ENCODE peak calls at places on chromosomes 2 and 18, in eight cellular contexts. One of them, this sample, is unnamed.
A peak's percentile ranks its signal among the peaks of the same experiment; 100 is the strongest.

GRCh38 chr2:171522804-171523338 is 597 bp downstream of the CYBRD1 start:
- DNase-seq in caudate nucleus: peak; percentile 65
- DNase-seq in endothelial cell of umbilical vein: no peak
- DNase-seq in HTR-8/SVneo: no peak
- DNase-seq in ELR: peak; percentile 52
- DNase-seq in GM19239: peak; percentile 24
- DNase-seq in left colon: peak; percentile 30
- DNase-seq in psoas muscle: peak; percentile 63
- DNase-seq in this sample: peak; percentile 32

GRCh38 chr2:12930382-12930781 is 213.6 kb downstream of the TRIB2 start:
- DNase-seq in caudate nucleus: no peak
- DNase-seq in endothelial cell of umbilical vein: no peak
- DNase-seq in HTR-8/SVneo: no peak
- DNase-seq in ELR: no peak
- DNase-seq in GM19239: no peak
- DNase-seq in left colon: no peak
- DNase-seq in psoas muscle: no peak
- DNase-seq in this sample: no peak

GRCh38 chr2:168328421-168328820 is 81.0 kb upstream of the STK39 start:
- DNase-seq in caudate nucleus: no peak
- DNase-seq in endothelial cell of umbilical vein: no peak
- DNase-seq in HTR-8/SVneo: no peak
- DNase-seq in ELR: no peak
- DNase-seq in GM19239: no peak
- DNase-seq in left colon: no peak
- DNase-seq in psoas muscle: no peak
- DNase-seq in this sample: no peak

GRCh38 chr2:30782124-30782523 is 25.1 kb downstream of the CAPN13 start:
- DNase-seq in caudate nucleus: no peak
- DNase-seq in endothelial cell of umbilical vein: no peak
- DNase-seq in HTR-8/SVneo: no peak
- DNase-seq in ELR: no peak
- DNase-seq in GM19239: no peak
- DNase-seq in left colon: no peak
- DNase-seq in psoas muscle: no peak
- DNase-seq in this sample: no peak

GRCh38 chr2:218091743-218092142 is 22.7 kb downstream of the RUFY4 start:
- DNase-seq in caudate nucleus: no peak
- DNase-seq in endothelial cell of umbilical vein: no peak
- DNase-seq in HTR-8/SVneo: no peak
- DNase-seq in ELR: no peak
- DNase-seq in GM19239: no peak
- DNase-seq in left colon: no peak
- DNase-seq in psoas muscle: no peak
- DNase-seq in this sample: no peak

GRCh38 chr18:12686100-12686499 is 16.4 kb downstream of the CEP76 start:
- DNase-seq in caudate nucleus: no peak
- DNase-seq in endothelial cell of umbilical vein: peak; percentile 38
- DNase-seq in HTR-8/SVneo: peak; percentile 10
- DNase-seq in ELR: peak; percentile 53
- DNase-seq in GM19239: no peak
- DNase-seq in left colon: no peak
- DNase-seq in psoas muscle: no peak
- DNase-seq in this sample: peak; percentile 20

GRCh38 chr2:69689466-69689865 is 45.9 kb upstream of the AAK1 start:
- DNase-seq in caudate nucleus: no peak
- DNase-seq in endothelial cell of umbilical vein: no peak
- DNase-seq in HTR-8/SVneo: no peak
- DNase-seq in ELR: no peak
- DNase-seq in GM19239: no peak
- DNase-seq in left colon: no peak
- DNase-seq in psoas muscle: no peak
- DNase-seq in this sample: no peak

GRCh38 chr18:39190508-39190907 is 1624.9 kb upstream of the CELF4 start:
- DNase-seq in caudate nucleus: no peak
- DNase-seq in endothelial cell of umbilical vein: no peak
- DNase-seq in HTR-8/SVneo: no peak
- DNase-seq in ELR: no peak
- DNase-seq in GM19239: no peak
- DNase-seq in left colon: no peak
- DNase-seq in psoas muscle: no peak
- DNase-seq in this sample: no peak

This sample was measured in mammary epithelial cell.